ENCODE peak calls at places on chromosomes 12 and 14, in five cellular contexts. T, K, N, C and X are unnamed samples.

GRCh38 chr14:106652494-106652893 is 1126.1 kb downstream of the TMEM121 start:
- DNase-seq in C (no peak), N (no peak), K (peak), T (no peak), X (no peak)

GRCh38 chr12:109736552-109737108 is 23.0 kb downstream of the FAM222A start:
- DNase-seq in T (no peak), N (peak), C (no peak), K (peak), X (no peak)

GRCh38 chr12:3365416-3366385 is 125.3 kb upstream of the PRMT8 start:
- DNase-seq in K (no peak), C (no peak), N (peak), T (peak), X (no peak)

GRCh38 chr14:37669242-37669641 is 73.8 kb downstream of the TTC6 start:
- DNase-seq in N (no peak), K (no peak), T (no peak), C (no peak), X (no peak)

GRCh38 chr12:82783456-82783855 is 96.8 kb downstream of the TMTC2 start:
- DNase-seq in K (no peak), N (no peak), C (no peak), T (no peak), X (no peak)

GRCh38 chr12:122203301-122203967 is at the start of gene B3GNT4:
- DNase-seq in K (peak), N (peak), T (peak), C (peak), X (peak)

GRCh38 chr12:107992870-107993451 is 136.1 kb upstream of the WSCD2 start:
- DNase-seq in C (no peak), T (peak), N (peak), K (peak), X (no peak)

GRCh38 chr12:48999371-49000131 is at the start of gene DDN:
- DNase-seq in T (no peak), N (peak), C (peak), K (peak), X (no peak)

GRCh38 chr12:124744659-124745467 is 118.8 kb downstream of the SCARB1 start:
- DNase-seq in T (no peak), K (no peak), N (no peak), C (no peak), X (no peak)

GRCh38 chr12:115860619-115861018 is 416.9 kb downstream of the MED13L start:
- DNase-seq in K (no peak), N (no peak), T (no peak), C (no peak), X (no peak)

GRCh38 chr12:56034586-56035332 is 7.0 kb upstream of the RPS26 start:
- DNase-seq in N (no peak), T (no peak), K (no peak), C (no peak), X (no peak)

GRCh38 chr12:34598851-34599529 is 576.7 kb downstream of the ALG10 start:
- DNase-seq in K (no peak), C (no peak), N (no peak), T (no peak), X (no peak)

GRCh38 chr12:48998497-48999353 is 450 bp downstream of the DDN start:
- DNase-seq in C (no peak), N (no peak), T (no peak), K (no peak), X (no peak)

GRCh38 chr12:109710747-109711595 is 2.7 kb upstream of the FAM222A start:
- DNase-seq in N (peak), T (no peak), C (no peak), K (no peak), X (no peak)

GRCh38 chr12:132310181-132311040 is 19.0 kb downstream of the GALNT9 start:
- DNase-seq in C (no peak), N (no peak), K (no peak), T (no peak), X (peak)

GRCh38 chr14:89349196-89350008 is 67.6 kb downstream of the FOXN3 start:
- DNase-seq in C (no peak), N (peak), T (peak), K (peak), X (no peak)

GRCh38 chr14:61699092-61699491 is 3.8 kb downstream of the HIF1A start:
- DNase-seq in N (no peak), T (no peak), K (no peak), C (no peak), X (no peak)

GRCh38 chr12:7354521-7354920 is 50.6 kb downstream of the ACSM4 start:
- DNase-seq in N (no peak), K (peak), C (no peak), T (no peak), X (no peak)

GRCh38 chr14:37591941-37592287 is 3.1 kb downstream of the FOXA1 start:
- DNase-seq in N (no peak), C (no peak), K (no peak), T (peak), X (no peak)

GRCh38 chr12:67892289-67892688 is 97.0 kb upstream of the IFNG-AS1 start:
- DNase-seq in N (no peak), T (no peak), C (no peak), K (peak), X (no peak)

GRCh38 chr14:59707778-59708635 is 131.4 kb upstream of the CCDC175 start:
- DNase-seq in N (no peak), C (no peak), K (no peak), T (no peak), X (no peak)

GRCh38 chr12:59383426-59383822 is 212.4 kb upstream of the SLC16A7 start:
- DNase-seq in K (peak), N (no peak), T (no peak), C (no peak), X (no peak)

GRCh38 chr12:50517456-50518048 is 12.8 kb downstream of the DIP2B start:
- DNase-seq in K (no peak), C (no peak), N (no peak), T (no peak), X (no peak)

GRCh38 chr14:71225108-71225507 is 317.8 kb downstream of the PCNX1 start:
- DNase-seq in C (no peak), T (no peak), K (no peak), N (no peak), X (no peak)

GRCh38 chr12:15322164-15323054 is at the start of gene PTPRO:
- DNase-seq in N (peak), T (peak), K (peak), C (no peak), X (no peak)

GRCh38 chr14:101035466-101036225 is 132.1 kb upstream of the RTL1 start:
- DNase-seq in K (no peak), T (no peak), N (no peak), C (no peak), X (no peak)

GRCh38 chr12:80593766-80594165 is 113.7 kb upstream of the MYF6 start:
- DNase-seq in C (no peak), N (no peak), T (no peak), K (peak), X (no peak)

GRCh38 chr12:48191096-48191495 is 7.7 kb downstream of the CCDC184 start:
- DNase-seq in K (no peak), C (no peak), T (no peak), N (no peak), X (no peak)

GRCh38 chr12:57469334-57470164 is 10.0 kb downstream of the GLI1 start:
- DNase-seq in C (no peak), T (no peak), N (peak), K (peak), X (peak)

GRCh38 chr14:60133487-60133886 is 31.7 kb downstream of the DHRS7 start:
- DNase-seq in N (no peak), K (no peak), T (no peak), C (no peak), X (no peak)

GRCh38 chr14:37417151-37417550 is 177.9 kb downstream of the FOXA1 start:
- DNase-seq in N (no peak), T (no peak), C (no peak), K (no peak), X (no peak)

GRCh38 chr14:71400821-71401447 is 493.7 kb downstream of the PCNX1 start:
- DNase-seq in C (no peak), K (peak), T (no peak), N (no peak), X (no peak)

GRCh38 chr12:127230843-127231260 is 1036.1 kb upstream of the TMEM132C start:
- DNase-seq in N (no peak), C (no peak), T (no peak), K (peak), X (no peak)

GRCh38 chr12:49389092-49389703 is 21.9 kb downstream of the SPATS2 start:
- DNase-seq in N (peak), K (no peak), C (peak), T (no peak), X (peak)

GRCh38 chr14:89185919-89186849 is 230.8 kb downstream of the FOXN3 start:
- DNase-seq in N (no peak), K (peak), T (no peak), C (no peak), X (no peak)

GRCh38 chr12:100986595-100987547 is 192.3 kb downstream of the ANO4 start:
- DNase-seq in T (no peak), C (no peak), K (peak), N (peak), X (no peak)